ENCODE peak calls at places on chromosomes 11 and 22, in five cellular contexts. S, F, E, R and Y are unnamed samples.

GRCh38 chr11:105152556-105152955 is 13.0 kb upstream of the CARD18 start:
- DNase-seq in S (no peak), F (no peak), E (no peak), R (no peak), Y (no peak)

GRCh38 chr11:121576531-121576930 is 123.8 kb upstream of the SORL1-AS1 start:
- DNase-seq in S (no peak), F (peak; percentile 45), E (no peak), R (no peak), Y (no peak)

GRCh38 chr22:46842606-46843005 is 80.2 kb downstream of the TBC1D22A start:
- DNase-seq in S (no peak), F (no peak), E (no peak), R (no peak), Y (no peak)

GRCh38 chr11:101618691-101619090 is 34.9 kb upstream of the TRPC6 start:
- DNase-seq in S (no peak), F (no peak), E (no peak), R (no peak), Y (no peak)

GRCh38 chr22:45771711-45772110 is 100.1 kb downstream of the ATXN10 start:
- DNase-seq in S (no peak), F (no peak), E (no peak), R (no peak), Y (no peak)

GRCh38 chr11:105219269-105219668 is 79.7 kb upstream of the CARD18 start:
- DNase-seq in S (no peak), F (no peak), E (no peak), R (no peak), Y (no peak)

GRCh38 chr22:45889539-45890350 is 87.2 kb downstream of the WNT7B start:
- DNase-seq in S (no peak), F (no peak), E (no peak), R (peak; percentile 12), Y (no peak)

GRCh38 chr22:17911312-17911705 is 113.1 kb downstream of the MICAL3 start:
- DNase-seq in S (no peak), F (no peak), E (no peak), R (no peak), Y (no peak)

GRCh38 chr11:45390407-45390806 is 104.3 kb upstream of the SYT13 start:
- DNase-seq in S (no peak), F (no peak), E (no peak), R (no peak), Y (no peak)

GRCh38 chr11:66835762-66836405 is 7.4 kb upstream of the RCE1 start:
- DNase-seq in S (no peak), F (no peak), E (no peak), R (no peak), Y (no peak)

GRCh38 chr11:3160252-3161031 is 4.7 kb downstream of the OSBPL5 start:
- DNase-seq in S (no peak), F (peak; percentile 89), E (peak; percentile 83), R (peak; percentile 90), Y (no peak)

GRCh38 chr11:94762208-94762607 is 5.9 kb upstream of the AMOTL1 start:
- DNase-seq in S (no peak), F (no peak), E (no peak), R (no peak), Y (no peak)

GRCh38 chr22:35150163-35151107 is 84.5 kb downstream of the ISX start:
- DNase-seq in S (peak; percentile 37), F (peak; percentile 45), E (peak; percentile 50), R (peak; percentile 52), Y (peak; percentile 42)

GRCh38 chr11:95512177-95512576 is 277.4 kb downstream of the FAM76B start:
- DNase-seq in S (no peak), F (peak; percentile 51), E (no peak), R (no peak), Y (no peak)

GRCh38 chr22:19716041-19716828 is 1.9 kb downstream of the SEPTIN5 start:
- DNase-seq in S (no peak), F (no peak), E (no peak), R (peak; percentile 6), Y (no peak)

GRCh38 chr11:75024764-75025211 is 36.1 kb downstream of the NEU3 start:
- DNase-seq in S (no peak), F (no peak), E (no peak), R (no peak), Y (no peak)

GRCh38 chr11:116840746-116841296 is 3.4 kb upstream of the APOA1 start:
- DNase-seq in S (no peak), F (no peak), E (no peak), R (no peak), Y (no peak)

GRCh38 chr11:60131943-60132342 is 43.5 kb downstream of the MS4A2 start:
- DNase-seq in S (no peak), F (no peak), E (no peak), R (no peak), Y (no peak)

GRCh38 chr11:117861151-117862018 is 15.1 kb downstream of the FXYD6 start:
- DNase-seq in S (no peak), F (peak; percentile 56), E (peak; percentile 24), R (peak; percentile 69), Y (no peak)

GRCh38 chr11:45097721-45098493 is 48.5 kb upstream of the PRDM11 start:
- DNase-seq in S (no peak), F (peak; percentile 56), E (no peak), R (no peak), Y (no peak)

GRCh38 chr22:35608088-35608487 is 9.0 kb downstream of the MB start:
- DNase-seq in S (no peak), F (no peak), E (no peak), R (no peak), Y (no peak)

GRCh38 chr11:111723595-111723994 is 42.6 kb downstream of the PPP2R1B start:
- DNase-seq in S (no peak), F (no peak), E (no peak), R (no peak), Y (no peak)

GRCh38 chr11:21564095-21564494 is 628.8 kb upstream of the ANO5 start:
- DNase-seq in S (no peak), F (no peak), E (no peak), R (no peak), Y (no peak)

GRCh38 chr11:61059260-61059752 is 43.0 kb upstream of the CD5 start:
- DNase-seq in S (no peak), F (no peak), E (no peak), R (no peak), Y (no peak)

GRCh38 chr11:118295834-118296454 is 8.6 kb upstream of the CD3E start:
- DNase-seq in S (peak; percentile 22), F (no peak), E (peak; percentile 55), R (no peak), Y (no peak)

GRCh38 chr11:60970369-60970774 is 1.1 kb upstream of the CD6 start:
- DNase-seq in S (peak; percentile 69), F (peak; percentile 60), E (peak; percentile 79), R (peak; percentile 51), Y (peak; percentile 71)

GRCh38 chr22:48581206-48581766 is 1246.4 kb downstream of the BRD1 start:
- DNase-seq in S (no peak), F (no peak), E (no peak), R (no peak), Y (no peak)

GRCh38 chr22:49502126-49502826 is 325.4 kb downstream of the BRD1 start:
- DNase-seq in S (no peak), F (no peak), E (no peak), R (no peak), Y (peak; percentile 4)

GRCh38 chr11:14413307-14414072 is 54.5 kb upstream of the RRAS2 start:
- DNase-seq in S (no peak), F (peak; percentile 25), E (no peak), R (peak; percentile 40), Y (no peak)

GRCh38 chr11:107576497-107577086 is 11.1 kb upstream of the ALKBH8 start:
- DNase-seq in S (peak; percentile 32), F (peak; percentile 41), E (peak; percentile 58), R (no peak), Y (peak; percentile 49)

GRCh38 chr11:72771507-72771906 is 19.3 kb upstream of the ARAP1 start:
- DNase-seq in S (no peak), F (no peak), E (no peak), R (no peak), Y (no peak)

GRCh38 chr11:101955278-101955677 is 39.0 kb upstream of the ANGPTL5 start:
- DNase-seq in S (no peak), F (no peak), E (no peak), R (no peak), Y (no peak)

GRCh38 chr22:23278883-23279675 is 98.8 kb downstream of the BCR start:
- DNase-seq in S (peak; percentile 19), F (no peak), E (peak; percentile 92), R (no peak), Y (no peak)

GRCh38 chr22:23279781-23280180 is 99.5 kb downstream of the BCR start:
- DNase-seq in S (no peak), F (no peak), E (no peak), R (no peak), Y (no peak)

GRCh38 chr22:23275751-23276150 is 95.4 kb downstream of the BCR start:
- DNase-seq in S (no peak), F (no peak), E (no peak), R (no peak), Y (no peak)

GRCh38 chr22:23276656-23277582 is 96.6 kb downstream of the BCR start:
- DNase-seq in S (no peak), F (no peak), E (no peak), R (no peak), Y (no peak)

GRCh38 chr22:23277583-23278295 is 97.4 kb downstream of the BCR start:
- DNase-seq in S (no peak), F (no peak), E (no peak), R (no peak), Y (no peak)
- H3K27ac ChIP-seq in S (no peak overlapping the region), F (no peak overlapping the region), E (peak overlapping the region; percentile 78), R (no peak overlapping the region), Y (no peak overlapping the region)

GRCh38 chr11:79174045-79175008 is 266.5 kb downstream of the TENM4 start:
- DNase-seq in S (no peak), F (peak; percentile 28), E (no peak), R (no peak), Y (no peak)
- H3K27me3 ChIP-seq in S (no peaks in the 10 kb centered on the region), F (no peaks in the 10 kb centered on the region), E (no peaks in the 10 kb centered on the region), R (no peaks in the 10 kb centered on the region), Y (peaks cover 6% of the 10 kb centered on the region)

DNA sequence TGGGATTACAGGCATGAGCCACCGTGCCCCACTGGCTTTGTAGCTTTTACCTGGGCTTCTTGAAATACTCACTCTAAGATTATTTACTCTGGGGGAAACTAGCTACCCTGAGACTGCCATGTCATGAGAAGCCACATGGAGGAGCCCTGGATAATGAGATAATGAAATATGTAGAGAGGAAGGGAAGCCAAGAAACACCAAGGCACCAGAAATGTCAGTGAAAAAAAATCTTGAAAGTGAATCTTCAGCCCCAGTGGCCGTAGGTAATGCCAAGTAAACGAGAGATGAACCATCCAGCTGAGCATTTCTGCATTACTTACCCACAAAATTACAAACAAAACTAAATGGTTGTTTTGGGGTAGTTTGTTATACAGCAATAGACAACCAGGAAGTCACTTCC is 125.6 kb downstream of the APIP start:
- DNase-seq in S (no peak), F (no peak), E (no peak), R (no peak), Y (no peak)
- TF ChIP-seq CTCF in S (no peak), F (no peak), E (no peak), R (no peak), Y (no peak)

DNA sequence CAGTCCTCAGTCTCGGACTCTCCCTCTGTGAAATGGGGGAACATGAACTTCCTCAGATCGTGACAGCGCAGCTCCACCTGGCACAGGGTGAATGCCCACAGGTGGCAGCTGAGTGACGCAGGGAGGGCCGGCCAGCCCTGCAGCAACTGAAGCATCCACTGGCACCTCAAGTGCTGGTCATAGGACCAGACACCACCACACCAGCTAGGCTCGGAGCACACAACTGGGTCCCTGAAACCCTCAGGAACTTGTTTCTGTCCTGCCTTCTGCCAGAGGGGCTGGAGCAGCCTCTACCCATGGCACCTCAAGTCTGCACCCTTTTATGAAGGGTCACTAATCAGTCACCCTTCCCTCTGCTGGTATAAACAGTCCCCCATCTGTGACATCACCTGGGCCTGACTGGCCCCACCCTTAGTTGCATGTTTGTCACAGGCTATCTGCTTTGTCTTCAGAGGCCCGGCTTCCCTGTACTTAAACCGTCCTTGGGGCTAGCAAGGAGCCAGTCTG is 7.4 kb upstream of the CDC42BPG start:
- DNase-seq in S (no peak), F (no peak), E (no peak), R (no peak), Y (no peak)
- H3K27ac ChIP-seq in S (peak overlapping the region; percentile 37), F (no peak overlapping the region), E (peak overlapping the region; percentile 93), R (peak overlapping the region; percentile 93), Y (peak overlapping the region; percentile 76)